ENCODE peak calls at places on chromosomes 16 and 17, in seven cellular contexts. S, Y, K, W, H, M and Q are unnamed samples.

GRCh38 chr17:55926276-55926995 is 175.6 kb downstream of the PCTP start:
- DNase-seq in M (no peak), W (peak; percentile 14), K (no peak), Y (no peak), H (no peak), S (no peak), Q (no peak)

GRCh38 chr17:80981062-80981902 is 10.4 kb upstream of the CHMP6 start:
- DNase-seq in M (peak; percentile 76), Y (no peak), W (no peak), K (no peak), S (no peak), H (no peak), Q (no peak)

GRCh38 chr16:53099318-53100130 is 44.7 kb downstream of the CHD9 start:
- DNase-seq in M (peak; percentile 34), Y (peak; percentile 81), S (peak; percentile 21), K (peak; percentile 92), W (peak; percentile 87), H (peak; percentile 99), Q (peak; percentile 90)

GRCh38 chr16:65373095-65373494 is 251.2 kb upstream of the CDH11 start:
- DNase-seq in S (no peak), W (no peak), Y (no peak), K (no peak), M (no peak), H (no peak), Q (no peak)

GRCh38 chr17:79233916-79234551 is 159.4 kb downstream of the ENGASE start:
- DNase-seq in W (no peak), Y (no peak), M (no peak), K (no peak), S (no peak), H (no peak), Q (no peak)

GRCh38 chr16:47309581-47310312 is 151.1 kb downstream of the ITFG1 start:
- DNase-seq in Y (no peak), M (no peak), W (no peak), S (no peak), K (no peak), H (no peak), Q (no peak)

GRCh38 chr16:48542020-48542473 is 67.9 kb downstream of the N4BP1 start:
- DNase-seq in S (no peak), M (peak; percentile 48), Y (peak; percentile 17), H (peak; percentile 17), K (peak; percentile 70), W (no peak), Q (peak; percentile 52)

GRCh38 chr17:79294459-79295071 is 219.9 kb downstream of the ENGASE start:
- DNase-seq in K (peak; percentile 44), M (peak; percentile 54), Y (no peak), W (no peak), S (peak; percentile 25), H (peak; percentile 52), Q (no peak)

GRCh38 chr17:75822119-75822799 is 21.9 kb downstream of the UNC13D start:
- DNase-seq in M (no peak), K (no peak), S (no peak), Y (peak; percentile 76), H (peak; percentile 13), W (no peak), Q (no peak)

GRCh38 chr17:29591737-29592624 is 951 bp upstream of the ANKRD13B start:
- DNase-seq in M (peak; percentile 87), Y (peak; percentile 79), W (no peak), S (peak; percentile 53), H (peak; percentile 87), K (peak; percentile 81), Q (peak; percentile 82)

GRCh38 chr16:84726079-84726669 is 26.4 kb downstream of the USP10 start:
- DNase-seq in W (peak; percentile 53), M (peak; percentile 66), H (peak; percentile 80), Y (peak; percentile 37), S (peak; percentile 81), K (peak; percentile 93), Q (peak; percentile 79)

GRCh38 chr17:33292184-33292980 is 713 bp downstream of the ASIC2 start:
- DNase-seq in M (peak; percentile 9), Y (no peak), K (no peak), H (peak; percentile 62), W (no peak), S (no peak), Q (no peak)

GRCh38 chr16:69820926-69821541 is 58.9 kb downstream of the WWP2 start:
- DNase-seq in W (no peak), M (no peak), S (no peak), Y (no peak), K (peak; percentile 68), H (no peak), Q (peak; percentile 19)